ENCODE peak calls at places on chromosome 16, in four cellular contexts. Z is EL; O is NCI-H226; S is activated T-cell treated with anti-CD3 and anti-CD28 coated beads, Interleukin-2, amount 50 U/mL, for 1 hour. P is an unnamed sample.
A peak's percentile ranks its signal among the peaks of the same experiment; 100 is the strongest.

GRCh38 chr16:57627184-57627871 is 1.1 kb upstream of the ADGRG1 start:
- DNase-seq in O (peak; percentile 95), S (no peak), Z (peak; percentile 94), P (peak; percentile 53)

GRCh38 chr16:29012913-29013641 is 28.2 kb downstream of the LAT start:
- DNase-seq in Z (no peak), S (no peak), O (no peak), P (peak; percentile 59)

GRCh38 chr16:35431829-35432663 is 1972.6 kb downstream of the TP53TG3F start:
- DNase-seq in S (no peak), O (no peak), Z (no peak), P (no peak)

GRCh38 chr16:57009641-57010170 is 20.3 kb downstream of the NLRC5 start:
- DNase-seq in S (no peak), Z (no peak), O (no peak), P (no peak)

GRCh38 chr16:3158498-3159314 is 23.9 kb downstream of the ZNF213 start:
- DNase-seq in Z (peak; percentile 91), O (peak; percentile 89), S (peak; percentile 95), P (peak; percentile 84)

GRCh38 chr16:89322381-89323119 is 105.0 kb downstream of the ZNF778 start:
- DNase-seq in Z (peak; percentile 76), O (peak; percentile 68), S (no peak), P (peak; percentile 77)

GRCh38 chr16:50497592-50497991 is 50.6 kb upstream of the NKD1 start:
- DNase-seq in Z (peak; percentile 78), S (no peak), O (peak; percentile 68), P (peak; percentile 79)

GRCh38 chr16:69890114-69890890 is 60.8 kb upstream of the CLEC18A start:
- DNase-seq in O (no peak), S (no peak), Z (peak; percentile 18), P (peak; percentile 68)

GRCh38 chr16:2178321-2179106 is 17.9 kb downstream of the CASKIN1 start:
- DNase-seq in Z (no peak), O (no peak), S (peak; percentile 61), P (peak; percentile 34)

GRCh38 chr16:77794586-77794985 is 6.2 kb downstream of the VAT1L start:
- DNase-seq in S (no peak), Z (peak; percentile 45), O (peak; percentile 63), P (peak; percentile 79)

GRCh38 chr16:49462356-49462988 is 88.9 kb downstream of the C16orf78 start:
- DNase-seq in S (no peak), O (no peak), Z (no peak), P (no peak)

GRCh38 chr16:69481901-69482341 is 57.5 kb downstream of the CYB5B start:
- DNase-seq in S (no peak), O (no peak), Z (peak; percentile 42), P (peak; percentile 57)

GRCh38 chr16:67560827-67561342 is 1.4 kb upstream of the CTCF start:
- DNase-seq in S (no peak), O (no peak), Z (no peak), P (no peak)

GRCh38 chr16:82241469-82242052 is 71.5 kb upstream of the MPHOSPH6 start:
- DNase-seq in S (no peak), Z (no peak), O (no peak), P (no peak)

GRCh38 chr16:81127051-81127450 is 30.9 kb upstream of the GCSH start:
- DNase-seq in S (no peak), Z (peak; percentile 99), O (peak; percentile 82), P (peak; percentile 9)

GRCh38 chr16:3874242-3874641 is 6.3 kb downstream of the CREBBP start:
- DNase-seq in O (no peak), S (no peak), Z (no peak), P (no peak)

GRCh38 chr16:57519796-57520360 is 16.5 kb downstream of the CCDC102A start:
- DNase-seq in O (peak; percentile 32), Z (peak; percentile 64), S (peak; percentile 85), P (peak; percentile 64)

GRCh38 chr16:3879258-3879886 is 1.1 kb downstream of the CREBBP start:
- DNase-seq in O (no peak), Z (no peak), S (peak; percentile 28), P (no peak)

GRCh38 chr16:29943846-29944669 is 17.8 kb upstream of the TMEM219 start:
- DNase-seq in Z (peak; percentile 98), S (no peak), O (peak; percentile 98), P (peak; percentile 98)

GRCh38 chr16:84104231-84104630 is 12.5 kb downstream of the MBTPS1 start:
- DNase-seq in O (no peak), Z (peak; percentile 22), S (no peak), P (no peak)

GRCh38 chr16:4659363-4660353 is 33.7 kb upstream of the NUDT16L1 start:
- DNase-seq in S (no peak), O (no peak), Z (no peak), P (no peak)

GRCh38 chr16:81004646-81005353 is 1.9 kb downstream of the CMC2 start:
- DNase-seq in S (no peak), Z (peak; percentile 69), O (peak; percentile 51), P (peak; percentile 77)

GRCh38 chr16:51113254-51114125 is 37.6 kb downstream of the SALL1 start:
- DNase-seq in O (no peak), Z (no peak), S (no peak), P (no peak)

P was measured in fibroblast of lung.